ENCODE peak calls at places on chromosomes 3 and 15, in ten cellular contexts. Y, U, G, B, L, P, R, Q, O and C are unnamed samples.

GRCh38 chr15:44598892-44599291 is 61.9 kb downstream of the EIF3J start:
- DNase-seq in Q (no peak), P (peak; percentile 68), O (no peak), R (peak; percentile 5), U (no peak), Y (no peak), B (peak; percentile 1), L (no peak), G (no peak), C (no peak)

GRCh38 chr3:27423463-27423862 is 54.3 kb upstream of the NEK10 start:
- DNase-seq in Q (no peak), L (no peak), B (peak; percentile 59), P (peak; percentile 74), R (no peak), U (no peak), G (no peak), Y (no peak), O (peak; percentile 67), C (no peak)

GRCh38 chr3:165874663-165875489 is 37.7 kb upstream of the BCHE start:
- DNase-seq in R (no peak), G (no peak), O (peak; percentile 38), L (no peak), B (no peak), P (no peak), Y (no peak), Q (no peak), U (no peak), C (no peak)

GRCh38 chr3:127694467-127695215 is 21.9 kb downstream of the ABTB1 start:
- DNase-seq in P (peak; percentile 19), R (no peak), U (peak; percentile 43), L (no peak), B (no peak), Q (peak; percentile 28), Y (no peak), O (peak; percentile 72), G (peak; percentile 49), C (peak; percentile 65)

GRCh38 chr3:71131893-71132314 is 451.6 kb downstream of the FOXP1 start:
- DNase-seq in U (no peak), B (no peak), Q (no peak), L (no peak), R (no peak), Y (peak; percentile 23), P (no peak), G (peak; percentile 22), O (no peak), C (no peak)

GRCh38 chr15:90478981-90479481 is 50.7 kb upstream of the CRTC3 start:
- DNase-seq in U (no peak), B (no peak), P (peak; percentile 14), O (peak; percentile 91), L (no peak), Y (no peak), G (no peak), Q (no peak), R (no peak), C (no peak)

GRCh38 chr3:127831723-127832172 is 9.4 kb upstream of the MGLL start:
- DNase-seq in G (peak; percentile 57), Y (no peak), U (peak; percentile 74), Q (no peak), P (peak; percentile 58), O (peak; percentile 57), R (peak; percentile 48), B (no peak), L (no peak), C (peak; percentile 67)

GRCh38 chr15:70870066-70870465 is 16.1 kb upstream of the LARP6 start:
- DNase-seq in Q (no peak), B (peak; percentile 48), R (no peak), L (no peak), P (peak; percentile 79), O (peak; percentile 54), U (no peak), G (no peak), Y (no peak), C (peak; percentile 56)

GRCh38 chr3:85586018-85586417 is 627.2 kb downstream of the CADM2 start:
- DNase-seq in Q (no peak), Y (no peak), P (no peak), B (no peak), O (no peak), G (no peak), L (no peak), U (no peak), R (no peak), C (no peak)

GRCh38 chr3:69494091-69494659 is 108.3 kb upstream of the FRMD4B start:
- DNase-seq in Q (no peak), P (no peak), B (no peak), G (no peak), U (no peak), L (no peak), O (no peak), R (no peak), Y (no peak), C (no peak)

GRCh38 chr3:155791190-155791589 is 14.9 kb downstream of the C3orf33 start:
- DNase-seq in O (no peak), Y (no peak), B (no peak), R (no peak), G (no peak), Q (no peak), P (peak; percentile 21), L (no peak), U (no peak), C (peak; percentile 74)

GRCh38 chr15:28099555-28100140 is 533 bp upstream of the OCA2 start:
- DNase-seq in B (no peak), Y (no peak), Q (no peak), R (no peak), G (no peak), U (no peak), L (no peak), P (no peak), O (no peak), C (no peak)

GRCh38 chr3:152357587-152357986 is 88.9 kb downstream of the MBNL1 start:
- DNase-seq in Q (no peak), G (no peak), Y (no peak), P (no peak), B (no peak), R (no peak), U (no peak), O (no peak), L (no peak), C (no peak)

GRCh38 chr3:74393426-74393825 is 221.0 kb downstream of the CNTN3 start:
- DNase-seq in G (peak; percentile 24), B (no peak), U (no peak), P (no peak), Q (no peak), L (no peak), O (no peak), Y (no peak), R (no peak), C (no peak)

GRCh38 chr3:11563159-11563558 is 80.6 kb downstream of the VGLL4 start:
- DNase-seq in L (no peak), R (no peak), B (no peak), P (no peak), U (no peak), Y (no peak), O (no peak), G (no peak), Q (no peak), C (no peak)